ENCODE peak calls at places on chromosomes 4 and X, in nine cellular contexts. O is activated T-helper 1 cell treated with anti-CD3 and anti-CD28 coated beads, Interleukin-12 subunit alpha, Interleukin-12 subunit beta, Interleukin-2, Interleukin-4 antibody, amounts not matched to agents 30 ng/mL and 10 ng/mL and 1 ng/mL, durations not matched to agents 14 hours and 24 hours and 36 hours; B is pons; C is fibroblast of the conjunctiva; R is HFFc6; Q is progenitor cell of endocrine pancreas; J is activated CD8-positive, alpha-beta memory T cell treated with anti-CD3 and anti-CD28 coated beads for 1 hour; N is fibroblast of lung; S is transverse colon. A is an unnamed sample.

GRCh38 chr4:149914521-149915115 is 99.0 kb upstream of the IQCM start:
- DNase-seq in J (no peak), S (peak; percentile 45), Q (peak; percentile 22), O (no peak), C (peak; percentile 34), R (peak; percentile 46), N (peak; percentile 51), B (peak; percentile 17), A (peak; percentile 19)

GRCh38 chrX:56783450-56783831 is 54.4 kb downstream of the NBDY start:
- DNase-seq in R (no peak), N (no peak), O (no peak), Q (no peak), J (peak; percentile 57), S (peak; percentile 87), B (peak; percentile 84), C (peak; percentile 65), A (no peak)

GRCh38 chrX:119899125-119899524 is 3.4 kb downstream of the AKAP14 start:
- DNase-seq in O (no peak), J (no peak), N (no peak), S (peak; percentile 10), B (peak; percentile 22), Q (no peak), C (no peak), R (no peak), A (no peak)

GRCh38 chr4:72215198-72215597 is 183.4 kb downstream of the NPFFR2 start:
- DNase-seq in J (no peak), S (no peak), C (no peak), N (no peak), R (no peak), B (no peak), Q (no peak), O (no peak), A (no peak)

GRCh38 chr4:8646296-8647093 is 53.9 kb downstream of the CPZ start:
- DNase-seq in S (no peak), C (no peak), N (no peak), O (no peak), J (no peak), Q (no peak), B (no peak), R (no peak), A (no peak)

GRCh38 chr4:48491514-48492176 is 1.6 kb downstream of the ZAR1 start:
- DNase-seq in R (no peak), O (no peak), C (no peak), Q (no peak), N (no peak), J (no peak), B (no peak), S (no peak), A (no peak)

GRCh38 chr4:176548571-176548970 is 228.8 kb downstream of the SPCS3 start:
- DNase-seq in R (peak; percentile 67), S (no peak), N (peak; percentile 85), J (no peak), C (no peak), B (no peak), Q (no peak), O (no peak), A (peak; percentile 47)

GRCh38 chrX:53714580-53715335 is 28.2 kb upstream of the HUWE1 start:
- DNase-seq in N (peak; percentile 64), O (peak; percentile 70), C (no peak), J (peak; percentile 16), B (peak; percentile 2), Q (no peak), R (no peak), S (peak; percentile 14), A (no peak)

GRCh38 chrX:100880368-100880767 is 6.2 kb upstream of the NOX1 start:
- DNase-seq in B (no peak), C (no peak), N (no peak), Q (no peak), J (no peak), S (no peak), O (no peak), R (no peak), A (no peak)

GRCh38 chr4:95129708-95130343 is 372.1 kb downstream of the BMPR1B start:
- DNase-seq in J (no peak), C (peak; percentile 98), R (peak; percentile 97), S (no peak), O (no peak), Q (no peak), B (peak; percentile 19), N (peak; percentile 99), A (peak; percentile 99)

GRCh38 chr4:109816082-109816442 is 500 bp downstream of the GAR1 start:
- DNase-seq in J (no peak), N (no peak), B (no peak), S (peak; percentile 26), C (no peak), R (no peak), O (peak; percentile 51), Q (no peak), A (no peak)

GRCh38 chrX:47523297-47523696 is 37.7 kb upstream of the ARAF start:
- DNase-seq in B (peak; percentile 37), J (peak; percentile 41), R (peak; percentile 52), N (peak; percentile 59), S (peak; percentile 88), Q (peak; percentile 71), O (peak; percentile 69), C (peak; percentile 46), A (no peak)

GRCh38 chrX:127404156-127404555 is 584.6 kb downstream of the PRR32 start:
- DNase-seq in N (no peak), R (no peak), Q (no peak), B (no peak), C (no peak), S (no peak), O (no peak), J (no peak), A (no peak)